ENCODE peak calls at places on chromosomes 4 and X, in four cellular contexts. R is HAP-1, T is right lobe of liver, M is trophoblast cell. W is an unnamed sample.
A peak's percentile ranks its signal among the peaks of the same experiment; 100 is the strongest.

GRCh38 chr4:57424231-57424897 is 314.2 kb upstream of the IGFBP7 start:
- DNase-seq in T (no peak), R (peak; percentile 11), M (peak; percentile 73), W (no peak)

GRCh38 chr4:168831919-168832745 is 177.9 kb downstream of the CBR4 start:
- DNase-seq in M (peak; percentile 91), R (peak; percentile 82), T (peak; percentile 79), W (peak; percentile 85)

GRCh38 chr4:143399113-143399949 is 62.7 kb downstream of the GAB1 start:
- DNase-seq in T (no peak), R (peak; percentile 62), M (peak; percentile 81), W (no peak)

GRCh38 chr4:75841641-75842520 is 60.4 kb downstream of the PPEF2 start:
- DNase-seq in M (peak; percentile 71), R (no peak), T (no peak), W (no peak)

GRCh38 chrX:110310000-110310790 is 7.7 kb downstream of the AMMECR1 start:
- DNase-seq in T (no peak), M (no peak), R (no peak), W (no peak)

GRCh38 chr4:121144021-121144420 is 20.1 kb downstream of the TNIP3 start:
- DNase-seq in M (no peak), R (no peak), T (no peak), W (no peak)

GRCh38 chr4:114257516-114257915 is 278.1 kb upstream of the ARSJ start:
- DNase-seq in R (no peak), M (no peak), T (no peak), W (no peak)

GRCh38 chr4:182276214-182277109 is 33.3 kb downstream of the TENM3 start:
- DNase-seq in R (no peak), M (no peak), T (no peak), W (no peak)

GRCh38 chrX:120380699-120381098 is 18.8 kb downstream of the ATP1B4 start:
- DNase-seq in T (no peak), R (no peak), M (peak; percentile 30), W (no peak)

GRCh38 chrX:13126785-13127184 is 82.4 kb upstream of the FAM9C start:
- DNase-seq in R (no peak), T (no peak), M (no peak), W (no peak)

GRCh38 chr4:4461850-4462249 is 74.9 kb downstream of the NSG1 start:
- DNase-seq in M (no peak), T (peak; percentile 91), R (peak; percentile 8), W (no peak)

GRCh38 chr4:127809173-127809800 is 27.2 kb downstream of the HSPA4L start:
- DNase-seq in M (no peak), R (no peak), T (no peak), W (no peak)

GRCh38 chr4:170990989-170991589 is 822.1 kb upstream of the GALNTL6 start:
- DNase-seq in T (no peak), R (peak; percentile 79), M (peak; percentile 64), W (no peak)

GRCh38 chr4:159267940-159268327 is 165.1 kb downstream of the RAPGEF2 start:
- DNase-seq in R (no peak), M (no peak), T (no peak), W (no peak)

GRCh38 chrX:68249401-68249831 is 183.9 kb downstream of the OPHN1 start:
- DNase-seq in R (no peak), M (no peak), T (no peak), W (peak; percentile 32)

GRCh38 chrX:151151668-151152267 is 24.6 kb upstream of the GPR50 start:
- DNase-seq in R (peak; percentile 64), M (peak; percentile 70), T (no peak), W (no peak)

DNA sequence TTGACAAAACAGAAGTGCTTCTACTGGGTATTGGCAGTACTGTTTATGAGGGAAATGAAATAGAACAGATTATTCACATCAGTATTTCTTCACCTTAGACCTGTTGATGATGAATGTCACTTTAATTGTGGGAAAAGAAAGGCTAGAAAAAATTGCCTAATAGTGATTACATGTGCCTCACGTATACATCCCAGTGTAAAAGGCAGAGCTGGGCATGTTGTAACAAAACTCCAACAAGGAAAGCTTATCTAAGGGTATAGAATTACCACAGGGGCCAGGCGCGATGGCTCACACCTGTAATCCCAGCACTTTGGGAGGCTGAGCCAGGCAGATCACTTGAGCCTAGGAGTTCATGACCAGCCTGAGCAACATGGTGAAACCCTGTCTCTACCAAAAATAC is 4.2 kb downstream of the PGM2 start:
- DNase-seq in M (no peak), R (no peak), T (no peak), W (no peak)
- H3K36me3 ChIP-seq in M (peaks cover 10% of the 10 kb centered on the region), R (peaks cover 36% of the 10 kb centered on the region), T (peaks cover 29% of the 10 kb centered on the region), W (peaks cover 60% of the 10 kb centered on the region)

GRCh38 chrX:154008521-154008920 is 11.2 kb downstream of the IRAK1 start:
- DNase-seq in M (no peak), T (no peak), R (peak; percentile 32), W (no peak)

GRCh38 chrX:154011376-154012335 is 8.0 kb downstream of the IRAK1 start:
- DNase-seq in R (no peak), T (no peak), M (peak; percentile 35), W (no peak)

GRCh38 chrX:154013001-154013421 is 6.7 kb downstream of the IRAK1 start:
- DNase-seq in M (no peak), R (no peak), T (no peak), W (no peak)

GRCh38 chrX:154012336-154012991 is 7.2 kb downstream of the IRAK1 start:
- DNase-seq in T (no peak), M (peak; percentile 50), R (no peak), W (no peak)

GRCh38 chrX:154010330-154011087 is 9.2 kb downstream of the IRAK1 start:
- DNase-seq in T (peak; percentile 60), M (peak; percentile 73), R (no peak), W (no peak)
- H3K36me3 ChIP-seq in T (no peaks in the 10 kb centered on the region), M (peaks cover 20% of the 10 kb centered on the region), R (peaks cover 64% of the 10 kb centered on the region), W (no peaks in the 10 kb centered on the region)

GRCh38 chr4:118738999-118739690 is 54.0 kb downstream of the METTL14 start:
- DNase-seq in T (no peak), R (peak; percentile 91), M (no peak), W (no peak)
- H3K36me3 ChIP-seq in T (peaks cover 66% of the 10 kb centered on the region), R (peaks cover 22% of the 10 kb centered on the region), M (peaks cover 44% of the 10 kb centered on the region), W (peaks cover 76% of the 10 kb centered on the region)

DNA sequence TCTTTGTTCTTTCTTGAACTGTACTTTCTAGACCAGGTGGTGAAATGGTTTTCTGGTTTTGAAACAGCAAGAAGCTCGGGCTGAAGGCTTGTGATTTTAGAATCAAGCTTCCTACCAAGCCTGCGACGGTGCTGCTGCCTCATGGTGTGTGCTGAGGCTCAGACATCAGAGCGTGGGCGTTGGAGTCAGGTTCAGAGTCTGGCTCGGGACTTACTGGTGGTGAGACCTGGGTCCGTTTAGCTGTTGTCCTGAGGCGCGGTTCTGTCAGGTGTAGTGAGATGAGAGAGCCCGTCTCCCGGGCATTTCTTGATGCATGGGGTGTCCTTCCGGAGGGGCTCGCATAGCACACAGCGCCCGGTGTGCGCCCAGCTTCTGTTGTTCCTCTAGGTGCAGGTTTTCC is 19.7 kb upstream of the TADA2B start:
- DNase-seq in M (no peak), T (no peak), R (no peak), W (no peak)
- H3K36me3 ChIP-seq in M (peaks cover 31% of the 10 kb centered on the region), T (peaks cover 56% of the 10 kb centered on the region), R (peaks cover 36% of the 10 kb centered on the region), W (peaks cover 51% of the 10 kb centered on the region)

DNA sequence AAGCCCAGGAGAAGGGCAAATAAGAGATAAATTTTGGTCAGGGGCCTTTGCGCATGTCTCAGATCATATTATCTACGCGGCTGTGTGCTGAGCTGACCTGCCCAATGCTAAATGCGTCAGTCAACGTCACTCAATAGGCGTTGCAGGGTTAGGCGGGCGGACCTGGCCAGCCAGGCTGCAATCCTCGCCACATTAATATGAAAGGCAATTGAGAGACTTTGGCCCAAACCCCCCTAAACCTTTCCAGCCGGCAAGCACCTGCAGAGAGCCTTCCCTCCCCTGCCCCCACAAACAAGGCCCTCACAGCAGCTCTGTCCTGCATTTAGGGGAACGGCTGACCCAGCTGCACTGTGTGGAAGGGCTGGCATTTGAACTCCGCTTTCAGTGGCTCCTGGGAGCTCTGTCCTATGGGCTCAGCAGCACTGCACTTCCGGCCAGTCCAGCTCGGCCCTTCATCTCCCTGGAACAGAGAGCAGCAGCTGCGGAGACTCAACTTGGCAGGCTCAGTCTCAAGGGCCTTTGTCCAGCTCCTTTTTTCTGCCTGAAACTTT is 133.5 kb downstream of the AFAP1 start:
- DNase-seq in M (peak; percentile 65), T (no peak), R (no peak), W (peak; percentile 88)
- H3K36me3 ChIP-seq in M (peaks cover 30% of the 10 kb centered on the region), T (no peaks in the 10 kb centered on the region), R (peaks cover 2% of the 10 kb centered on the region), W (peaks cover 4% of the 10 kb centered on the region)

DNA sequence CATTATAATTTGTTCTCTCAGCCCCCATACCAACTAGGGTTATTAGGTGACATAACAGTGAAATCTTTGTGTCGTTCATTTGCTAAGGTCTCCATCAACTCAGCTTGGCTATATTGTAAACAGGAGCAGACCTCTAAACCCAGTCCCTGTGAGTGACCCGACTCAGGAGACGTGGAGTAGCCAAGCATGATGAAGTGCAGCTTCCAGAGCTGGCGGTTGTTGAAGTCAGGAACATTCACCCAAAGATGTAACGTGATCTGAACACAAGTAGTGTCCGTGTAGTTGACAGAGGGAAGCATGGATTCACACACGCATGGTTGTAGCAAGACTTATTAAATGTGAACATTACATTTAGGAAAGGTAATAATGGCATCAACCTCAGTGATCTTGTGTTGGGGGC is 102.3 kb downstream of the FAM193A start:
- DNase-seq in R (no peak), T (no peak), M (no peak), W (no peak)
- H3K36me3 ChIP-seq in R (peaks cover 55% of the 10 kb centered on the region), T (peaks cover 69% of the 10 kb centered on the region), M (peaks cover 35% of the 10 kb centered on the region), W (peaks cover 87% of the 10 kb centered on the region)

GRCh38 chr4:98423019-98423418 is 161.8 kb downstream of the RAP1GDS1 start:
- DNase-seq in R (no peak), M (no peak), T (no peak), W (no peak)
- H3K36me3 ChIP-seq in R (peaks cover 3% of the 10 kb centered on the region), M (no peaks in the 10 kb centered on the region), T (peaks cover 10% of the 10 kb centered on the region), W (peaks cover 61% of the 10 kb centered on the region)

GRCh38 chr4:152970102-152970820 is 34.1 kb downstream of the FHDC1 start:
- DNase-seq in T (no peak), M (peak; percentile 87), R (peak; percentile 40), W (no peak)
- H3K36me3 ChIP-seq in T (no peaks in the 10 kb centered on the region), M (peaks cover 50% of the 10 kb centered on the region), R (no peaks in the 10 kb centered on the region), W (no peaks in the 10 kb centered on the region)